ENCODE peak calls at places on chromosomes 6 and 20, in five cellular contexts. One of them, this sample, is unnamed.

GRCh38 chr6:29153083-29153482 is 17.6 kb upstream of the OR2J2 start:
- DNase-seq in glomerular endothelial cell: no peak
- DNase-seq in activated T-cell treated with anti-CD3 and anti-CD28 coated beads for 1 hour: no peak
- DNase-seq in mesendoderm: no peak
- DNase-seq in DND-41: no peak
- DNase-seq in this sample: no peak

GRCh38 chr6:79607000-79607399 is 24.1 kb upstream of the SH3BGRL2 start:
- DNase-seq in activated T-cell treated with anti-CD3 and anti-CD28 coated beads for 1 hour: no peak
- DNase-seq in mesendoderm: no peak
- DNase-seq in DND-41: no peak
- DNase-seq in glomerular endothelial cell: no peak
- DNase-seq in this sample: no peak

GRCh38 chr6:24840187-24840586 is 41.5 kb upstream of the ARMH2 start:
- DNase-seq in DND-41: no peak
- DNase-seq in activated T-cell treated with anti-CD3 and anti-CD28 coated beads for 1 hour: no peak
- DNase-seq in mesendoderm: no peak
- DNase-seq in glomerular endothelial cell: no peak
- DNase-seq in this sample: no peak

GRCh38 chr6:37860226-37860839 is 40.8 kb downstream of the ZFAND3 start:
- DNase-seq in DND-41: peak
- DNase-seq in glomerular endothelial cell: peak
- DNase-seq in activated T-cell treated with anti-CD3 and anti-CD28 coated beads for 1 hour: no peak
- DNase-seq in mesendoderm: peak
- DNase-seq in this sample: no peak

GRCh38 chr20:6975326-6975725 is 207.8 kb downstream of the BMP2 start:
- DNase-seq in glomerular endothelial cell: no peak
- DNase-seq in DND-41: no peak
- DNase-seq in mesendoderm: no peak
- DNase-seq in activated T-cell treated with anti-CD3 and anti-CD28 coated beads for 1 hour: no peak
- DNase-seq in this sample: no peak

GRCh38 chr6:110777636-110778035 is 37.6 kb downstream of the CDK19 start:
- DNase-seq in glomerular endothelial cell: no peak
- DNase-seq in DND-41: no peak
- DNase-seq in activated T-cell treated with anti-CD3 and anti-CD28 coated beads for 1 hour: no peak
- DNase-seq in mesendoderm: no peak
- DNase-seq in this sample: no peak

GRCh38 chr6:2503816-2504494 is 246.8 kb downstream of the MYLK4 start:
- DNase-seq in glomerular endothelial cell: no peak
- DNase-seq in DND-41: no peak
- DNase-seq in activated T-cell treated with anti-CD3 and anti-CD28 coated beads for 1 hour: no peak
- DNase-seq in mesendoderm: peak
- DNase-seq in this sample: no peak

GRCh38 chr6:167047554-167047953 is 48.4 kb downstream of the CEP43 start:
- DNase-seq in activated T-cell treated with anti-CD3 and anti-CD28 coated beads for 1 hour: no peak
- DNase-seq in mesendoderm: no peak
- DNase-seq in DND-41: no peak
- DNase-seq in glomerular endothelial cell: no peak
- DNase-seq in this sample: peak

GRCh38 chr20:45230631-45231030 is 9.5 kb downstream of the SEMG2 start:
- DNase-seq in glomerular endothelial cell: no peak
- DNase-seq in activated T-cell treated with anti-CD3 and anti-CD28 coated beads for 1 hour: no peak
- DNase-seq in DND-41: no peak
- DNase-seq in mesendoderm: no peak
- DNase-seq in this sample: no peak

GRCh38 chr20:31670371-31671228 is 32.9 kb downstream of the COX4I2 start:
- DNase-seq in activated T-cell treated with anti-CD3 and anti-CD28 coated beads for 1 hour: no peak
- DNase-seq in glomerular endothelial cell: no peak
- DNase-seq in DND-41: no peak
- DNase-seq in mesendoderm: peak
- DNase-seq in this sample: no peak

GRCh38 chr6:149961728-149962425 is 1.9 kb upstream of the ULBP1 start:
- DNase-seq in mesendoderm: peak
- DNase-seq in activated T-cell treated with anti-CD3 and anti-CD28 coated beads for 1 hour: peak
- DNase-seq in DND-41: peak
- DNase-seq in glomerular endothelial cell: no peak
- DNase-seq in this sample: peak

GRCh38 chr6:30463651-30464618 is 25.4 kb upstream of the HLA-E start:
- DNase-seq in glomerular endothelial cell: no peak
- DNase-seq in mesendoderm: no peak
- DNase-seq in DND-41: peak
- DNase-seq in activated T-cell treated with anti-CD3 and anti-CD28 coated beads for 1 hour: peak
- DNase-seq in this sample: peak

GRCh38 chr6:56790424-56790823 is 147.7 kb upstream of the DST start:
- DNase-seq in DND-41: no peak
- DNase-seq in mesendoderm: no peak
- DNase-seq in activated T-cell treated with anti-CD3 and anti-CD28 coated beads for 1 hour: no peak
- DNase-seq in glomerular endothelial cell: no peak
- DNase-seq in this sample: no peak

GRCh38 chr20:32839982-32840285 is 18.8 kb upstream of the EFCAB8 start:
- DNase-seq in DND-41: no peak
- DNase-seq in activated T-cell treated with anti-CD3 and anti-CD28 coated beads for 1 hour: no peak
- DNase-seq in glomerular endothelial cell: no peak
- DNase-seq in mesendoderm: no peak
- DNase-seq in this sample: no peak

GRCh38 chr20:1185781-1186334 is 1.1 kb upstream of the TMEM74B start:
- DNase-seq in DND-41: peak
- DNase-seq in mesendoderm: peak
- DNase-seq in glomerular endothelial cell: no peak
- DNase-seq in activated T-cell treated with anti-CD3 and anti-CD28 coated beads for 1 hour: peak
- DNase-seq in this sample: peak

GRCh38 chr6:85803721-85804120 is 161.0 kb upstream of the SYNCRIP start:
- DNase-seq in DND-41: no peak
- DNase-seq in mesendoderm: no peak
- DNase-seq in glomerular endothelial cell: no peak
- DNase-seq in activated T-cell treated with anti-CD3 and anti-CD28 coated beads for 1 hour: no peak
- DNase-seq in this sample: no peak